ENCODE peak calls at places on chromosomes 13 and 19, in five cellular contexts. P, X, E, Z and V are unnamed samples.

GRCh38 chr19:48819366-48819816 is 8.6 kb upstream of the BCAT2 start:
- DNase-seq in Z (peak; percentile 95), E (no peak), X (peak; percentile 38), P (no peak), V (peak; percentile 97)

GRCh38 chr19:8684001-8684902 is 14.3 kb downstream of the ACTL9 start:
- DNase-seq in X (no peak), P (no peak), E (no peak), Z (no peak), V (no peak)

GRCh38 chr19:28351761-28352160 is 861.2 kb downstream of the UQCRFS1 start:
- DNase-seq in Z (no peak), X (no peak), E (no peak), P (no peak), V (no peak)

GRCh38 chr19:10112895-10113591 is 1.6 kb downstream of the P2RY11 start:
- DNase-seq in P (peak; percentile 89), X (no peak), E (peak; percentile 69), Z (peak; percentile 50), V (peak; percentile 89)

GRCh38 chr13:52118595-52118994 is 10.3 kb downstream of the NEK5 start:
- DNase-seq in Z (no peak), P (no peak), X (no peak), E (no peak), V (no peak)

GRCh38 chr19:4583961-4584669 is 24.6 kb upstream of the SEMA6B start:
- DNase-seq in Z (no peak), X (no peak), E (no peak), P (peak; percentile 85), V (no peak)

GRCh38 chr19:37813340-37813739 is 34.0 kb upstream of the ZNF573 start:
- DNase-seq in E (no peak), P (no peak), X (no peak), Z (no peak), V (no peak)

GRCh38 chr13:38656699-38657098 is 30.2 kb upstream of the FREM2 start:
- DNase-seq in E (no peak), Z (no peak), X (no peak), P (no peak), V (peak; percentile 60)

GRCh38 chr19:39146091-39146490 is 20.5 kb downstream of the PAK4 start:
- DNase-seq in E (no peak), Z (no peak), P (no peak), X (no peak), V (no peak)

GRCh38 chr19:33333615-33334014 is 31.3 kb upstream of the CEBPA start:
- DNase-seq in E (no peak), P (no peak), X (no peak), Z (no peak), V (no peak)

GRCh38 chr13:20231839-20232555 is at the start of gene GJB6:
- DNase-seq in X (no peak), Z (no peak), E (no peak), P (no peak), V (no peak)

GRCh38 chr13:112699318-112699918 is 9.6 kb downstream of the ATP11A start:
- DNase-seq in P (peak; percentile 49), E (no peak), Z (no peak), X (no peak), V (no peak)

GRCh38 chr13:114088234-114088633 is 44.2 kb downstream of the RASA3 start:
- DNase-seq in Z (no peak), P (no peak), E (peak; percentile 5), X (no peak), V (no peak)

GRCh38 chr13:108266316-108266936 is 3.1 kb upstream of the TNFSF13B start:
- DNase-seq in E (no peak), Z (peak; percentile 21), P (peak; percentile 72), X (no peak), V (no peak)

GRCh38 chr13:111142472-111142871 is 27.4 kb downstream of the ARHGEF7 start:
- DNase-seq in E (no peak), X (no peak), Z (no peak), P (no peak), V (no peak)

GRCh38 chr19:39232708-39233107 is 12.1 kb downstream of the IFNL3 start:
- DNase-seq in Z (no peak), E (no peak), X (no peak), P (no peak), V (no peak)

GRCh38 chr19:10271543-10272086 is 695 bp downstream of the ICAM1 start:
- DNase-seq in P (no peak), Z (peak; percentile 45), E (no peak), X (no peak), V (no peak)

GRCh38 chr13:113126265-113127150 is 3.9 kb downstream of the F10 start:
- DNase-seq in P (peak; percentile 56), X (no peak), E (no peak), Z (peak; percentile 10), V (no peak)

GRCh38 chr13:30037766-30038165 is 187.3 kb upstream of the UBL3 start:
- DNase-seq in Z (no peak), E (no peak), X (no peak), P (no peak), V (no peak)

GRCh38 chr13:74556002-74556551 is 421.9 kb upstream of the KLF12 start:
- DNase-seq in Z (no peak), P (no peak), E (no peak), X (no peak), V (no peak)

GRCh38 chr19:46353730-46354528 is 7.0 kb downstream of the PPP5C start:
- DNase-seq in P (no peak), E (no peak), Z (peak; percentile 65), X (no peak), V (no peak)

GRCh38 chr13:104648291-104648690 is 1582.1 kb upstream of the SLC10A2 start:
- DNase-seq in P (no peak), X (peak; percentile 79), E (no peak), Z (no peak), V (no peak)

GRCh38 chr19:46717716-46718143 is 816 bp upstream of the PRKD2 start:
- DNase-seq in X (no peak), P (peak; percentile 75), E (peak; percentile 30), Z (no peak), V (no peak)

GRCh38 chr19:28332351-28332750 is 880.6 kb downstream of the UQCRFS1 start:
- DNase-seq in E (no peak), X (no peak), P (no peak), Z (no peak), V (no peak)

GRCh38 chr19:10919352-10920287 is 8.8 kb downstream of the YIPF2 start:
- DNase-seq in X (peak; percentile 25), Z (peak; percentile 45), P (no peak), E (no peak), V (peak; percentile 87)

GRCh38 chr13:20080377-20081164 is 80.3 kb downstream of the GJA3 start:
- DNase-seq in E (no peak), Z (no peak), P (no peak), X (no peak), V (no peak)

GRCh38 chr13:34085199-34085598 is 267.2 kb downstream of the RFC3 start:
- DNase-seq in P (no peak), Z (no peak), E (no peak), X (no peak), V (no peak)

GRCh38 chr19:50659318-50660082 is 10.3 kb downstream of the C19orf81 start:
- DNase-seq in Z (no peak), P (no peak), E (no peak), X (no peak), V (no peak)
- H3K27ac ChIP-seq in Z (no peak overlapping the region), P (no peak overlapping the region), E (no peak overlapping the region), X (no peak overlapping the region), V (no peak overlapping the region)

DNA sequence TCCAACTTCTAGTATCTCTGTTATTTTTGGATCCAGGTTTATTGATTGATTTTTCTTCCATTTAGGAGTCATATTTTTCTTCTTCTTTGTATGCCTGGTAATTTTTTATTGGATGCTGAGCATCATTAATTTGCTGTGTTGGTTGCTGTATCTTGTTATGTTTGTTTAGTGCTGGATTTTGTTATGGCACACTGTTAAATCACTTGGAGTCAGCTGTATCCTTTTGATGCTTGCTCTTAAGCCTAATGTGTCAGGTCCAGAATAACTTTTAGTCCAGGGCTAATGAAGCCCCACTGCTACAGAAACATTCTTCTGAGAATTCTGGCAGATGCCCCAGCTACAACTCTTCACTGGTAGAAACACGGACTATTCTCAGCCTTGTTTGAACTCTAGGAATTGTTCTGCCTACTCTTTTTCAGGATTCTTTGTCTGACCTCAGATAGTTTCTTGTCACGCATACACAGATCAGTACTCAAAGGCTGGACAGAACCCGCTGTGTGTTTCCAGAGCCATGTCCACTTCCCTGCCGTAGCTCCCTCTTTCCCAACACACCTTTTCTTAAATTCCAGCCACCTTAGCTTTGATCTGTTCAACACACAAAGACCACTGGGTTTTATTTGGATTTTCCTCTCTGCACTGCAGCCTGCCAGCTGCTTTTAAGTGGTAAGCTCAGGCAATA is 137.1 kb upstream of the WASF3 start:
- DNase-seq in P (no peak), Z (no peak), E (no peak), X (no peak), V (no peak)
- H3K27ac ChIP-seq in P (no peak overlapping the region), Z (no peak overlapping the region), E (no peak overlapping the region), X (no peak overlapping the region), V (no peak overlapping the region)

DNA sequence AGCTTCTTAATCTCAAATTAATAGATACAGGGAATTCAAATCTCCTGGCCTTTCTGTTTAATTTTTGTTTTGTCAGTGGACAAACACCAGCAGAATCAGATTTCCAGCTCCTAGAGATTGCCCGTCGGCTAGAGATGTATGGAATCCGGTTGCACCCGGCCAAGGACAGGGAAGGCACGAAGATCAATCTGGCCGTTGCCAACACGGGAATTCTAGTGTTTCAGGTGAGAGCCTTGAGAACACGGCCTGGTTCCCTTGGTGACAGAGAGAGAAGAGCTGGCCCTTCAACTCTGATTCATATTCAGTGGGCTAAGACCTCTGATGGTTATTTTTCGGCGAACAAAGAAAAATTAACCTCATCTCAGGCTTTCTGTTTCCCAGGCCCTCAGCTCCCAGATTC is 191.3 kb downstream of the STK24 start:
- DNase-seq in Z (no peak), E (no peak), P (no peak), X (no peak), V (no peak)
- H3K27ac ChIP-seq in Z (no peak overlapping the region), E (no peak overlapping the region), P (no peak overlapping the region), X (no peak overlapping the region), V (no peak overlapping the region)

GRCh38 chr13:97191143-97191542 is 31.0 kb upstream of the MBNL2 start:
- DNase-seq in E (no peak), X (no peak), P (no peak), Z (no peak), V (no peak)
- H3K27ac ChIP-seq in E (no peak overlapping the region), X (peak overlapping the region; percentile 42), P (no peak overlapping the region), Z (no peak overlapping the region), V (no peak overlapping the region)

GRCh38 chr13:44191504-44192171 is 182.0 kb upstream of the SERP2 start:
- DNase-seq in E (peak; percentile 23), X (peak; percentile 24), Z (peak; percentile 65), P (no peak), V (peak; percentile 40)
- H3K27ac ChIP-seq in E (peak overlapping the region; percentile 9), X (peak overlapping the region; percentile 78), Z (peak overlapping the region; percentile 35), P (no peak overlapping the region), V (peak overlapping the region; percentile 22)

GRCh38 chr13:88450515-88450914 is 779.3 kb downstream of the SLITRK5 start:
- DNase-seq in P (no peak), X (no peak), Z (no peak), E (no peak), V (no peak)
- H3K27ac ChIP-seq in P (no peak overlapping the region), X (no peak overlapping the region), Z (no peak overlapping the region), E (no peak overlapping the region), V (no peak overlapping the region)

DNA sequence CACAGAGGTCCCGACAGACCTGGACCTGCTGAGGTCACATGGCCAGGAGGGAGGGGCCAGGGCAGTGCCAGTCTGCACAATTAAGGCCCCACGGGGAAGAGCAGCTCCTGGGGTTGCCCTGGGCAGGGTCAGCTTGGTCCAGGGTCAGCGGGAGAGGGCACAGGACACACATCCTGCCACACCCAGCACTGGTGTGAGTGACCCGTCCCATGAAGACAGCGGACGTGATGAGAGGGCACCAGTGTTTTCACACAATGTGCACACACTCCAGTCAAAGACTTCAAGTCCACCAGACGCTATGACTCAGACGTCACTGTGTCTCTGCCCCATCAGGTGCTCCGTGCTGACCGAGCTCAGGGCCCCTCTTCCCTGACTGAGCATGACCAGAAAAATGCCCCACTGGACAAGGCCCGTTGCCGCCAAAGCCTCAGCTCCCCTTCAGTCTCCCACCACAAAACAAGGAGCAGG is 4.2 kb downstream of the TMEM259 start:
- DNase-seq in P (peak; percentile 84), E (no peak), Z (peak; percentile 49), X (no peak), V (no peak)
- H3K27ac ChIP-seq in P (peak overlapping the region; percentile 63), E (no peak overlapping the region), Z (peak overlapping the region; percentile 96), X (no peak overlapping the region), V (no peak overlapping the region)